ENCODE peak calls at places on chromosomes 7 and 10, in nine cellular contexts. W, C, A, Z, V, I, H, M and N are unnamed samples. For H3K9me3, the result is how much of the 10 kb centered on the place peaks cover.

GRCh38 chr10:102710604-102711003 is 3.6 kb downstream of the ARL3 start:
- DNase-seq in M (no peak), V (no peak), A (peak), Z (no peak), H (peak), W (no peak), I (peak), C (no peak), N (no peak)

GRCh38 chr7:133561361-133561760 is 308.5 kb downstream of the EXOC4 start:
- DNase-seq in H (no peak), V (no peak), I (no peak), A (peak), W (no peak), C (no peak), Z (no peak), M (no peak), N (no peak)

GRCh38 chr10:58897708-58898107 is 278.7 kb upstream of the PHYHIPL start:
- DNase-seq in H (peak), V (no peak), C (no peak), A (peak), M (no peak), Z (no peak), I (no peak), W (no peak), N (no peak)

GRCh38 chr10:970311-971149 is 17.7 kb upstream of the GTPBP4 start:
- DNase-seq in C (peak), Z (peak), M (peak), V (no peak), W (no peak), H (peak), I (no peak), A (peak), N (no peak)

GRCh38 chr7:116443646-116444045 is 55.9 kb upstream of the CAV2 start:
- DNase-seq in A (no peak), V (no peak), Z (no peak), H (no peak), I (no peak), W (no peak), M (no peak), C (no peak), N (no peak)

GRCh38 chr10:80414126-80414898 is 6.0 kb downstream of the PRXL2A start:
- DNase-seq in I (no peak), V (no peak), Z (no peak), W (peak), M (no peak), C (peak), H (peak), A (peak), N (no peak)

GRCh38 chr10:79073784-79074432 is 5.1 kb downstream of the ZMIZ1 start:
- DNase-seq in I (no peak), C (no peak), W (peak), H (peak), A (no peak), V (no peak), Z (peak), M (peak), N (no peak)

GRCh38 chr7:101108330-101108857 is 18.5 kb upstream of the SERPINE1 start:
- DNase-seq in Z (no peak), A (no peak), I (no peak), C (no peak), H (peak), M (no peak), W (no peak), V (no peak), N (no peak)

GRCh38 chr7:84175461-84175860 is 19.1 kb downstream of the SEMA3A start:
- DNase-seq in A (no peak), C (no peak), H (no peak), I (no peak), V (no peak), W (no peak), M (no peak), Z (no peak), N (no peak)

GRCh38 chr7:119842786-119843185 is 430.2 kb upstream of the KCND2 start:
- DNase-seq in V (peak), C (no peak), A (no peak), Z (no peak), H (no peak), M (no peak), I (no peak), W (no peak), N (no peak)

GRCh38 chr10:10526846-10527245 is 490.8 kb upstream of the CELF2 start:
- DNase-seq in H (peak), M (no peak), C (no peak), Z (no peak), A (no peak), I (no peak), V (no peak), W (no peak), N (no peak)
- H3K9me3 ChIP-seq in H (under half), M (under half), C (under half), Z (under half), A (under half), I (under half), V (under half), W (under half), N (under half)

GRCh38 chr10:108797573-108797972 is 1125.7 kb downstream of the XPNPEP1 start:
- DNase-seq in H (no peak), M (no peak), I (no peak), W (no peak), V (no peak), A (no peak), C (no peak), Z (no peak), N (no peak)
- H3K9me3 ChIP-seq in H (under half), M (under half), I (under half), W (under half), V (under half), A (under half), C (under half), Z (under half), N (under half)

DNA sequence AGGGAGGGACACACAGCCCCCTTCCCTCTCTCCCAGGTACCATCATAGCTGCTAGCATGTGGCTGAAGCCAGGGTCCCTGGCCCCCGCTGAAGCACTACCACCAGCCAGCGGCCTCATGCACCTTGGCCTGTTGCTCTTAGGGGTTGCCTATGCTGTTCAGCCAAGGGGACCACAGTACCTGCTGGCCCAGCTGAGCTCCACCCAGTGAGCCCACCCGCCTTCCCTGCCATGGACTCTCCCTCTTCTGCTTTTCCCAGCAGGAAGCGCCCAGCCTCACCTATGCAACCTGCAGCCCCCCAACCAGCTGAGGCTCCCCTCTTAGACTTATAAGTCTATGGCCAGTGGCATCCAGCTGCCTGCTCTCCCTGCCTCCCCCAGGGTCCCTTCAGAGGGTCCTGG is 8.7 kb upstream of the MTPAP start:
- DNase-seq in I (no peak), Z (no peak), V (no peak), M (no peak), A (no peak), H (no peak), W (no peak), C (no peak), N (no peak)
- H3K9me3 ChIP-seq in I (under half), Z (under half), V (under half), M (under half), A (under half), H (under half), W (under half), C (under half), N (under half)

GRCh38 chr7:64516451-64516850 is 46.4 kb downstream of the ZNF680 start:
- DNase-seq in C (no peak), W (no peak), A (no peak), H (no peak), I (no peak), Z (no peak), V (no peak), M (no peak), N (no peak)

GRCh38 chr7:64515330-64515729 is 47.5 kb downstream of the ZNF680 start:
- DNase-seq in I (no peak), W (no peak), M (no peak), V (no peak), A (peak), H (no peak), Z (no peak), C (no peak), N (no peak)

GRCh38 chr7:64521409-64521984 is 41.4 kb downstream of the ZNF680 start:
- DNase-seq in H (no peak), C (no peak), M (no peak), V (no peak), W (no peak), I (no peak), Z (no peak), A (no peak), N (no peak)

DNA sequence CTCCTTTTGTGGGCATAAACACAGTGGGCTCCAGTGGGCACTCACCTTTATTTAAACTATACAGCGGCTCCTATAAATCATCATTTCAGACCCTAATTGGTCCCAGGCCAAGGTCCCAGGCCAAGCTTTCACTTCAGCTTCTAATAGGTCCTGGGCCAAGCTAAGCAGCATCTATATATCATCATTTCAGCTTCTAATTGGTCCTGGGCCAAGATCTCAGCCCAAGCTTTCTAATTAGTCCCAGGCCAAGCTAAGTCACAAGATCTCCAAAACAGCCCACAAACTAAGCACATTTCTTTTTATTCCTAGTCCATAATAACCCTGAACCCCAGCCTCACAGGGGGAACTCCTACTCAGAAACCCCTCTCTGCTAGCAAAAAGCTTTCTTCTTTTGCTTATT is 47.1 kb downstream of the ZNF680 start:
- DNase-seq in Z (no peak), H (no peak), I (no peak), W (no peak), V (no peak), A (peak), M (no peak), C (no peak), N (no peak)
- H3K9me3 ChIP-seq in Z (half or more), H (under half), I (under half), W (half or more), V (under half), A (half or more), M (under half), C (under half), N (under half)

GRCh38 chr7:158518915-158519640 is 68.5 kb downstream of the PTPRN2 start:
- DNase-seq in C (no peak), H (no peak), M (no peak), I (no peak), Z (no peak), V (no peak), W (no peak), A (no peak), N (no peak)

GRCh38 chr7:158516524-158516923 is 71.1 kb downstream of the PTPRN2 start:
- DNase-seq in A (no peak), W (no peak), Z (no peak), C (no peak), V (no peak), M (no peak), H (no peak), I (no peak), N (no peak)

GRCh38 chr7:158517072-158517471 is 70.6 kb downstream of the PTPRN2 start:
- DNase-seq in M (no peak), I (no peak), W (no peak), Z (no peak), H (no peak), C (no peak), A (no peak), V (no peak), N (no peak)

GRCh38 chr7:158520825-158521224 is 66.8 kb downstream of the PTPRN2 start:
- DNase-seq in H (no peak), W (no peak), A (no peak), C (no peak), M (no peak), Z (no peak), I (no peak), V (no peak), N (no peak)

DNA sequence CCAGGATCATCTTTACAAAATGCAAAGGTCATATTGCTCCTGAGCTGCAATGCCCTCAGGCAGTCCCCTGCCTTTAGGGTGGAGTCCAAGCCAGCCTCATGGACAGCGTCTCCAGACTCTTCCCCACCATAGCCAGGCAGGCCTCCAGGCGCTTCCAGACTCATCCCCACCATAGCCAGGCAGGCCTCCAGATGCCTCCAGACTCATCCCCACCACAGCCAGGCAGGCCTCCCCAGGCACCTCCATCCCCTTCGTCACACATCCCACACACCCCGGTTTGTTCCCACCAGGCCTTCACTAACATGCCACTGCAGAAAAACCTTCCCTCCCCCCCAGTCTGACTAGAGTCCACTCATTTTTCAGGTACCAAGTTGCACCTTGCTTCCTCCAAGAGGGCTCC is 70.1 kb downstream of the PTPRN2 start:
- DNase-seq in Z (no peak), C (no peak), I (no peak), A (no peak), H (no peak), M (no peak), W (no peak), V (no peak), N (no peak)
- H3K9me3 ChIP-seq in Z (under half), C (under half), I (under half), A (under half), H (under half), M (under half), W (under half), V (under half), N (under half)